ENCODE peak calls at places on chromosomes 13 and 19, in eight cellular contexts. Z is heart right ventricle, N is HCT116, L is esophagus squamous epithelium, V is heart left ventricle, F is psoas muscle, P is cardiac muscle cell, J is left ventricle myocardium inferior. O is an unnamed sample.

GRCh38 chr19:58561373-58562125 is 3.1 kb upstream of the UBE2M start:
- DNase-seq in P (no peak), N (no peak), Z (no peak), V (no peak), J (no peak), L (no peak), F (peak), O (no peak)

GRCh38 chr13:98350746-98351330 is 173.8 kb upstream of the RNF113B start:
- DNase-seq in N (no peak), J (no peak), P (no peak), F (no peak), Z (no peak), V (no peak), L (no peak), O (no peak)

GRCh38 chr19:14337510-14337909 is 43.7 kb upstream of the ADGRE5 start:
- DNase-seq in J (no peak), N (peak), F (no peak), P (no peak), V (no peak), Z (no peak), L (no peak), O (no peak)

GRCh38 chr19:42206871-42207755 is 10.4 kb downstream of the DEDD2 start:
- DNase-seq in V (no peak), J (no peak), L (no peak), P (no peak), Z (no peak), N (no peak), F (no peak), O (no peak)

GRCh38 chr13:49444517-49445395 is 682 bp downstream of the SETDB2 start:
- DNase-seq in L (no peak), P (peak), N (no peak), V (peak), J (no peak), F (no peak), Z (no peak), O (no peak)

GRCh38 chr13:60078226-60078625 is 85.5 kb downstream of the DIAPH3 start:
- DNase-seq in V (no peak), P (no peak), F (no peak), N (no peak), J (no peak), L (no peak), Z (no peak), O (no peak)

GRCh38 chr13:85091835-85092234 is 707.4 kb downstream of the SLITRK6 start:
- DNase-seq in L (no peak), Z (no peak), J (no peak), V (no peak), P (no peak), N (no peak), F (no peak), O (no peak)

GRCh38 chr19:16660763-16661479 is at the start of gene TMEM38A:
- DNase-seq in J (peak), V (peak), Z (peak), P (peak), L (no peak), F (peak), N (no peak), O (no peak)

GRCh38 chr13:108269601-108270328 is at the start of gene TNFSF13B:
- DNase-seq in J (peak), N (no peak), F (peak), P (peak), Z (peak), L (no peak), V (peak), O (peak)

GRCh38 chr13:106241974-106242373 is 293.5 kb downstream of the EFNB2 start:
- DNase-seq in L (no peak), P (no peak), Z (no peak), N (no peak), F (no peak), V (no peak), J (no peak), O (no peak)

GRCh38 chr19:40305403-40305802 is 20.3 kb upstream of the AKT2 start:
- DNase-seq in F (peak), P (peak), Z (peak), L (peak), N (peak), V (peak), J (peak), O (peak)

GRCh38 chr19:56538761-56539263 is at the start of gene ZFP28:
- DNase-seq in Z (peak), V (peak), J (peak), L (peak), N (no peak), P (no peak), F (peak), O (no peak)

GRCh38 chr19:2167896-2168618 is 4.3 kb downstream of the DOT1L start:
- DNase-seq in F (peak), Z (peak), V (peak), L (peak), P (peak), J (peak), N (no peak), O (peak)

GRCh38 chr19:12513531-12514061 is 29.0 kb upstream of the ZNF709 start:
- DNase-seq in Z (peak), P (no peak), N (no peak), L (no peak), V (peak), J (peak), F (peak), O (no peak)

GRCh38 chr13:105329359-105329758 is 1206.1 kb downstream of the EFNB2 start:
- DNase-seq in V (no peak), F (no peak), Z (no peak), J (no peak), P (no peak), N (no peak), L (no peak), O (no peak)

GRCh38 chr13:34833562-34834182 is 108.4 kb upstream of the NBEA start:
- DNase-seq in Z (no peak), L (no peak), F (no peak), P (no peak), N (peak), J (no peak), V (no peak), O (no peak)

GRCh38 chr19:5681446-5682292 is 842 bp downstream of the HSD11B1L start:
- DNase-seq in N (no peak), J (no peak), V (no peak), P (no peak), Z (no peak), F (no peak), L (no peak), O (no peak)

GRCh38 chr19:52590728-52591127 is 20.6 kb downstream of the ZNF701 start:
- DNase-seq in N (no peak), Z (no peak), P (no peak), L (no peak), J (no peak), V (no peak), F (no peak), O (no peak)

GRCh38 chr19:52592301-52592700 is 22.2 kb downstream of the ZNF701 start:
- DNase-seq in Z (no peak), F (no peak), J (no peak), V (no peak), L (no peak), N (no peak), P (no peak), O (no peak)
- TF ChIP-seq CTCF in Z (no peak), F (no peak), J (no peak), V (no peak), L (no peak), N (no peak), P (no peak), O (peak)

GRCh38 chr19:871446-872265 is 12.2 kb downstream of the CFD start:
- DNase-seq in L (no peak), V (no peak), N (no peak), Z (no peak), F (peak), P (peak), J (no peak), O (no peak)
- H3K4me3 ChIP-seq in L (no peak), V (no peak), N (no peak), Z (no peak), F (no peak), P (no peak), J (peak), O (no peak)

DNA sequence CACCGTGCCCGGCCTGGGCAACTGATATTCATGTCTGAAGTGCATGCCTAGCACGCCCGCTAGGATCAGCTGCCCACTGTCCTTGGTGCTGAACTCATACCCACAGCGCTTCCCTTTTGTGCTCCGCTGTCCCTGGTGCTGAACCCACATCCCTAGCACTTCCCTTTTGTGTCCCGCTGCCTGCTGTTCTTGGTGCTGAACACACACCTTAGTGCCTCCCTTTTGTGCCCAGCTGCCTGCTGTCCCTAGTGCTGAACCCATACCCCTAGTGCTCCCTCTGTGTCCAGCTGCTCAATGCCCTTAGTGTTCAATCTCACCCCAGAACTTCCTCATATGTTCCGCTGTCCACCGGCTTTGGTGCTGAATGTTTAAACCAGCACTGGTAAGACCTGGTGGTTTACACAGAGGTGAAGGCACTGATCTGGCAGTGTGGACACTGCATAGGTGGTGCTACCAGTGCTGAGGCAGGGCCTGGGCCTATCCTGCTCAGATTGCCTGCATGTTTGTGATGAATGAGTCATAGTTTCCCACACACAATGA is 26.3 kb upstream of the SIGLEC11 start:
- DNase-seq in L (peak), J (peak), P (peak), Z (peak), V (peak), N (peak), F (peak), O (no peak)
- TF ChIP-seq CTCF in L (no peak), J (peak), P (no peak), Z (no peak), V (no peak), N (no peak), F (no peak), O (no peak)

DNA sequence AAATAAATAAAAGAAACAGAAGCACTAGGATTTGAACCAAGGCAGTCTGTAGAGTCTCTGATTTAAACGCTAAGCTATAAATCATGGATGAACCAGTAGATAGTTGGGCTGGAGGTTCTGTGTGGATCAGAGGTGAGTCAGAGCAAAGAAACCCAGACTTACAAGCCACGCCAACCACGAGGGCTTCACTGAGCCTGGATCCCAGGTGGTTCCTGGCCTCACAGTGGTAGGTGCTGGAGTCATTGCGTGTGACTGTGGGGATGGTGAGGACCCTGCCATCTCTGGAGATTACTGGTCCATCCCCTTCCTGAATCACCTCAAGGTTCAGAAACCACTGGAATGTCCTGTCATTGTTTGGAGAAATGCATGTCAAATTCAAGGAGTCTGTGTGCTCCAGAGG is 19.3 kb upstream of the CEACAM20 start:
- DNase-seq in J (no peak), V (no peak), Z (no peak), L (no peak), P (no peak), N (no peak), F (no peak), O (no peak)
- H3K4me3 ChIP-seq in J (no peak), V (no peak), Z (no peak), L (no peak), P (no peak), N (no peak), F (no peak), O (no peak)

GRCh38 chr13:67438465-67438864 is 208.3 kb upstream of the PCDH9 start:
- DNase-seq in N (no peak), J (no peak), L (no peak), V (no peak), Z (no peak), P (peak), F (no peak), O (no peak)
- TF ChIP-seq CTCF in N (peak), J (peak), L (no peak), V (no peak), Z (no peak), P (no peak), F (no peak), O (no peak)

GRCh38 chr19:22526661-22527272 is 104.6 kb upstream of the ZNF98 start:
- DNase-seq in V (no peak), P (no peak), Z (no peak), N (no peak), J (no peak), L (no peak), F (no peak), O (no peak)
- H3K4me3 ChIP-seq in V (no peak), P (no peak), Z (no peak), N (no peak), J (peak), L (no peak), F (no peak), O (no peak)

GRCh38 chr19:4656102-4656501 is 14.0 kb downstream of the MYDGF start:
- DNase-seq in N (no peak), F (no peak), L (no peak), Z (no peak), P (no peak), J (no peak), V (no peak), O (no peak)

GRCh38 chr19:4653793-4654436 is 14.6 kb downstream of the TNFAIP8L1 start:
- DNase-seq in Z (no peak), L (no peak), F (no peak), N (no peak), P (no peak), V (no peak), J (no peak), O (no peak)

GRCh38 chr19:4657262-4657661 is 12.9 kb downstream of the MYDGF start:
- DNase-seq in Z (no peak), P (no peak), J (no peak), V (no peak), L (no peak), N (no peak), F (no peak), O (no peak)

GRCh38 chr19:4652075-4652474 is 12.8 kb downstream of the TNFAIP8L1 start:
- DNase-seq in F (no peak), N (no peak), J (no peak), P (no peak), L (no peak), Z (no peak), V (no peak), O (no peak)

GRCh38 chr19:4654437-4655361 is 15.4 kb downstream of the TNFAIP8L1 start:
- DNase-seq in V (no peak), Z (no peak), J (no peak), P (no peak), F (no peak), N (no peak), L (no peak), O (no peak)
- TF ChIP-seq CTCF in V (no peak), Z (no peak), J (no peak), P (no peak), F (no peak), N (no peak), L (no peak), O (no peak)

GRCh38 chr13:110648155-110648819 is 32.9 kb downstream of the NAXD start:
- DNase-seq in J (no peak), N (no peak), Z (no peak), L (no peak), F (peak), V (no peak), P (no peak), O (no peak)
- H3K4me3 ChIP-seq in J (no peak), N (no peak), Z (no peak), L (no peak), F (no peak), V (no peak), P (no peak), O (no peak)

DNA sequence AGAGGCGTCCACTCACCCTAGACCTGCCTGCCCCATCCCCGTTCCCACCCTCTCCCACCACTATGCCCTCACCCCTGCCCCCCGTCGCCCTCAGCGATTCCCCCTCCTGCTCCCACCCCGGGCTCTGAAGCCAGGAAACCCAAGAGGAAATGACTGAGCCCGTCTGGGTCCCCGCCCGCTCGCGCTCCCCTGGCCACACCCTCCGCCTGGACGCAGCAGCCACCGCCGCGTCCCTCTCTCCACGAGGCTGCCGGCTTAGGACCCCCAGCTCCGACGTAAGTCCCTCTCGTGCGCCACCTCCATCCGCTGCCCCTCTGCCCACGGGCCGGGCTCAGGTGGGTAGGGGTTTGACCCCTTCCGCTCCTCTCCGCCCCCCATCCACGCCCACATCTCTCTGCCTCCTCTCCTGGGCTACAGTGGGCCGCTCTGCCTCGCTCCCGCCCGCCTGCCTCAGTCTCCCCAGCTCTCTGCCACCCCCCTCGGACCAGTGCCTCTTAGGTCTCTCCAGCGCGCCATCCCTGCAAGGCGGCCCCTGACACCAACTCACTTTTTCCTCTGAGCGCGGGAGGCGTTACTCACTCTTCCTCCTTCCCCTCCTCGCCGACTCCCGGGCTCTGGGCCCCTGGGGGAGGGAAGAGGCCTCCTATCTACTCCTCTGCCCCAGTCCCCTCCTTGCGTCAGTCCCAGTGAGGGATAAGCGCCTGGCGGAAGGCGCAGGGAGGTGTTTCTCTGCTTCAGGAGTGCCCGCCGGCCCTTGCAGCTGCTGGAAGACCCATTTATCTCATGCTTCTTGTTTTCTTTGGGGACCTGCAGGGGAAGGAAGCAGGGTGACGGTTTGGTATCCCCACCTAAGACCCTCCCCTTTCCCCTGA is at the start of gene FXYD5:
- DNase-seq in Z (peak), P (no peak), V (peak), F (peak), J (peak), N (no peak), L (no peak), O (no peak)
- TF ChIP-seq CTCF in Z (no peak), P (peak), V (no peak), F (no peak), J (peak), N (no peak), L (no peak), O (no peak)

GRCh38 chr13:44605275-44605674 is 29.1 kb upstream of the TSC22D1 start:
- DNase-seq in V (no peak), J (no peak), L (no peak), F (no peak), Z (no peak), P (no peak), N (no peak), O (no peak)
- H3K4me3 ChIP-seq in V (no peak), J (no peak), L (no peak), F (no peak), Z (no peak), P (no peak), N (no peak), O (no peak)